ENCODE peak calls at places on chromosome 9, in six cellular contexts. One of them, this sample, is unnamed.

GRCh38 chr9:81819859-81820546 is 108.2 kb upstream of the SPATA31D4 start:
- DNase-seq in tibial nerve: no peak
- DNase-seq in hepatocyte: no peak
- DNase-seq in heart left ventricle: no peak
- DNase-seq in CD4-positive, alpha-beta T cell: no peak
- DNase-seq in heart right ventricle: no peak
- DNase-seq in this sample: no peak

GRCh38 chr9:70816316-70816715 is 305.1 kb downstream of the TRPM3 start:
- DNase-seq in tibial nerve: no peak
- DNase-seq in hepatocyte: no peak
- DNase-seq in heart left ventricle: no peak
- DNase-seq in CD4-positive, alpha-beta T cell: no peak
- DNase-seq in heart right ventricle: no peak
- DNase-seq in this sample: no peak

GRCh38 chr9:71910602-71911060 is 362 bp downstream of the ABHD17B start:
- DNase-seq in tibial nerve: no peak
- DNase-seq in hepatocyte: peak
- DNase-seq in heart left ventricle: no peak
- DNase-seq in CD4-positive, alpha-beta T cell: no peak
- DNase-seq in heart right ventricle: no peak
- DNase-seq in this sample: peak

GRCh38 chr9:137602661-137603060 is 2.8 kb upstream of the ARRDC1 start:
- DNase-seq in tibial nerve: no peak
- DNase-seq in hepatocyte: peak
- DNase-seq in heart left ventricle: no peak
- DNase-seq in CD4-positive, alpha-beta T cell: no peak
- DNase-seq in heart right ventricle: no peak
- DNase-seq in this sample: no peak

GRCh38 chr9:133449760-133450159 is 10.0 kb upstream of the CACFD1 start:
- DNase-seq in tibial nerve: no peak
- DNase-seq in hepatocyte: peak
- DNase-seq in heart left ventricle: no peak
- DNase-seq in CD4-positive, alpha-beta T cell: no peak
- DNase-seq in heart right ventricle: no peak
- DNase-seq in this sample: peak

GRCh38 chr9:108951578-108951977 is 17.4 kb downstream of the ABITRAM start:
- DNase-seq in tibial nerve: no peak
- DNase-seq in hepatocyte: no peak
- DNase-seq in heart left ventricle: no peak
- DNase-seq in CD4-positive, alpha-beta T cell: no peak
- DNase-seq in heart right ventricle: no peak
- DNase-seq in this sample: no peak

GRCh38 chr9:136163248-136163850 is 41.6 kb downstream of the LHX3 start:
- DNase-seq in tibial nerve: no peak
- DNase-seq in hepatocyte: no peak
- DNase-seq in heart left ventricle: no peak
- DNase-seq in CD4-positive, alpha-beta T cell: no peak
- DNase-seq in heart right ventricle: no peak
- DNase-seq in this sample: no peak

GRCh38 chr9:133888048-133888778 is 103.9 kb downstream of the VAV2 start:
- DNase-seq in tibial nerve: no peak
- DNase-seq in hepatocyte: peak
- DNase-seq in heart left ventricle: no peak
- DNase-seq in CD4-positive, alpha-beta T cell: no peak
- DNase-seq in heart right ventricle: no peak
- DNase-seq in this sample: peak

GRCh38 chr9:79662553-79662956 is 90.8 kb downstream of the TLE4 start:
- DNase-seq in tibial nerve: no peak
- DNase-seq in hepatocyte: no peak
- DNase-seq in heart left ventricle: no peak
- DNase-seq in CD4-positive, alpha-beta T cell: no peak
- DNase-seq in heart right ventricle: no peak
- DNase-seq in this sample: no peak

GRCh38 chr9:133042676-133043075 is 11.9 kb downstream of the GTF3C5 start:
- DNase-seq in tibial nerve: no peak
- DNase-seq in hepatocyte: no peak
- DNase-seq in heart left ventricle: no peak
- DNase-seq in CD4-positive, alpha-beta T cell: no peak
- DNase-seq in heart right ventricle: no peak
- DNase-seq in this sample: no peak

GRCh38 chr9:96344458-96345180 is 38.9 kb downstream of the SLC35D2 start:
- DNase-seq in tibial nerve: peak
- DNase-seq in hepatocyte: peak
- DNase-seq in heart left ventricle: peak
- DNase-seq in CD4-positive, alpha-beta T cell: no peak
- DNase-seq in heart right ventricle: peak
- DNase-seq in this sample: peak

GRCh38 chr9:96299823-96300222 is 2.2 kb downstream of the HSD17B3 start:
- DNase-seq in tibial nerve: no peak
- DNase-seq in hepatocyte: no peak
- DNase-seq in heart left ventricle: no peak
- DNase-seq in CD4-positive, alpha-beta T cell: no peak
- DNase-seq in heart right ventricle: no peak
- DNase-seq in this sample: peak

GRCh38 chr9:121842612-121842978 is 191.2 kb downstream of the DAB2IP start:
- DNase-seq in tibial nerve: no peak
- DNase-seq in hepatocyte: peak
- DNase-seq in heart left ventricle: no peak
- DNase-seq in CD4-positive, alpha-beta T cell: no peak
- DNase-seq in heart right ventricle: no peak
- DNase-seq in this sample: no peak

GRCh38 chr9:17962747-17963146 is 383.9 kb downstream of the SH3GL2 start:
- DNase-seq in tibial nerve: no peak
- DNase-seq in hepatocyte: no peak
- DNase-seq in heart left ventricle: no peak
- DNase-seq in CD4-positive, alpha-beta T cell: no peak
- DNase-seq in heart right ventricle: no peak
- DNase-seq in this sample: no peak

GRCh38 chr9:8817335-8817734 is 1017.8 kb upstream of the DMAC1 start:
- DNase-seq in tibial nerve: no peak
- DNase-seq in hepatocyte: no peak
- DNase-seq in heart left ventricle: no peak
- DNase-seq in CD4-positive, alpha-beta T cell: no peak
- DNase-seq in heart right ventricle: no peak
- DNase-seq in this sample: no peak

GRCh38 chr9:113955076-113955752 is 79.1 kb downstream of the ZNF618 start:
- DNase-seq in tibial nerve: no peak
- DNase-seq in hepatocyte: no peak
- DNase-seq in heart left ventricle: no peak
- DNase-seq in CD4-positive, alpha-beta T cell: no peak
- DNase-seq in heart right ventricle: no peak
- DNase-seq in this sample: no peak

GRCh38 chr9:122372856-122373845 is 2.3 kb downstream of the PTGS1 start:
- DNase-seq in tibial nerve: no peak
- DNase-seq in hepatocyte: no peak
- DNase-seq in heart left ventricle: no peak
- DNase-seq in CD4-positive, alpha-beta T cell: no peak
- DNase-seq in heart right ventricle: no peak
- DNase-seq in this sample: no peak

GRCh38 chr9:33884856-33885701 is 68.1 kb downstream of the UBE2R2 start:
- DNase-seq in tibial nerve: no peak
- DNase-seq in hepatocyte: peak
- DNase-seq in heart left ventricle: no peak
- DNase-seq in CD4-positive, alpha-beta T cell: no peak
- DNase-seq in heart right ventricle: no peak
- DNase-seq in this sample: no peak

GRCh38 chr9:92378825-92379535 is 25.4 kb downstream of the OGN start:
- DNase-seq in tibial nerve: no peak
- DNase-seq in hepatocyte: peak
- DNase-seq in heart left ventricle: no peak
- DNase-seq in CD4-positive, alpha-beta T cell: no peak
- DNase-seq in heart right ventricle: no peak
- DNase-seq in this sample: no peak

GRCh38 chr9:101366038-101366756 is 18.6 kb downstream of the BAAT start:
- DNase-seq in tibial nerve: no peak
- DNase-seq in hepatocyte: peak
- DNase-seq in heart left ventricle: no peak
- DNase-seq in CD4-positive, alpha-beta T cell: no peak
- DNase-seq in heart right ventricle: no peak
- DNase-seq in this sample: no peak

GRCh38 chr9:129776938-129777768 is 24.3 kb upstream of the PTGES start:
- DNase-seq in tibial nerve: peak
- DNase-seq in hepatocyte: peak
- DNase-seq in heart left ventricle: peak
- DNase-seq in CD4-positive, alpha-beta T cell: no peak
- DNase-seq in heart right ventricle: peak
- DNase-seq in this sample: peak

GRCh38 chr9:31355965-31356364 is 1028.5 kb upstream of the ACO1 start:
- DNase-seq in tibial nerve: no peak
- DNase-seq in hepatocyte: no peak
- DNase-seq in heart left ventricle: no peak
- DNase-seq in CD4-positive, alpha-beta T cell: no peak
- DNase-seq in heart right ventricle: no peak
- DNase-seq in this sample: no peak

GRCh38 chr9:107929439-107929838 is 439.9 kb upstream of the KLF4 start:
- DNase-seq in tibial nerve: peak
- DNase-seq in hepatocyte: peak
- DNase-seq in heart left ventricle: peak
- DNase-seq in CD4-positive, alpha-beta T cell: no peak
- DNase-seq in heart right ventricle: peak
- DNase-seq in this sample: no peak

GRCh38 chr9:126160067-126160853 is 166.4 kb upstream of the MVB12B start:
- DNase-seq in tibial nerve: no peak
- DNase-seq in hepatocyte: no peak
- DNase-seq in heart left ventricle: peak
- DNase-seq in CD4-positive, alpha-beta T cell: no peak
- DNase-seq in heart right ventricle: no peak
- DNase-seq in this sample: no peak

GRCh38 chr9:6567140-6567591 is 78.4 kb downstream of the GLDC start:
- DNase-seq in tibial nerve: no peak
- DNase-seq in hepatocyte: no peak
- DNase-seq in heart left ventricle: no peak
- DNase-seq in CD4-positive, alpha-beta T cell: no peak
- DNase-seq in heart right ventricle: no peak
- DNase-seq in this sample: peak

GRCh38 chr9:127761061-127761460 is 17.4 kb downstream of the SH2D3C start:
- DNase-seq in tibial nerve: no peak
- DNase-seq in hepatocyte: no peak
- DNase-seq in heart left ventricle: no peak
- DNase-seq in CD4-positive, alpha-beta T cell: no peak
- DNase-seq in heart right ventricle: no peak
- DNase-seq in this sample: no peak
- H3K27ac ChIP-seq in tibial nerve: no peak
- H3K27ac ChIP-seq in hepatocyte: no peak
- H3K27ac ChIP-seq in heart left ventricle: peak
- H3K27ac ChIP-seq in CD4-positive, alpha-beta T cell: no peak
- H3K27ac ChIP-seq in heart right ventricle: peak
- H3K27ac ChIP-seq in this sample: no peak

GRCh38 chr9:124521142-124521541 is 13.9 kb upstream of the NR5A1 start:
- DNase-seq in tibial nerve: no peak
- DNase-seq in hepatocyte: no peak
- DNase-seq in heart left ventricle: no peak
- DNase-seq in CD4-positive, alpha-beta T cell: no peak
- DNase-seq in heart right ventricle: no peak
- DNase-seq in this sample: no peak

GRCh38 chr9:124517600-124517999 is 10.4 kb upstream of the NR5A1 start:
- DNase-seq in tibial nerve: no peak
- DNase-seq in hepatocyte: no peak
- DNase-seq in heart left ventricle: no peak
- DNase-seq in CD4-positive, alpha-beta T cell: no peak
- DNase-seq in heart right ventricle: no peak
- DNase-seq in this sample: no peak

GRCh38 chr9:124514874-124515273 is 7.7 kb upstream of the NR5A1 start:
- DNase-seq in tibial nerve: no peak
- DNase-seq in hepatocyte: no peak
- DNase-seq in heart left ventricle: no peak
- DNase-seq in CD4-positive, alpha-beta T cell: no peak
- DNase-seq in heart right ventricle: no peak
- DNase-seq in this sample: no peak

GRCh38 chr9:124520206-124520596 is 13.0 kb upstream of the NR5A1 start:
- DNase-seq in tibial nerve: no peak
- DNase-seq in hepatocyte: no peak
- DNase-seq in heart left ventricle: no peak
- DNase-seq in CD4-positive, alpha-beta T cell: no peak
- DNase-seq in heart right ventricle: no peak
- DNase-seq in this sample: no peak

DNA sequence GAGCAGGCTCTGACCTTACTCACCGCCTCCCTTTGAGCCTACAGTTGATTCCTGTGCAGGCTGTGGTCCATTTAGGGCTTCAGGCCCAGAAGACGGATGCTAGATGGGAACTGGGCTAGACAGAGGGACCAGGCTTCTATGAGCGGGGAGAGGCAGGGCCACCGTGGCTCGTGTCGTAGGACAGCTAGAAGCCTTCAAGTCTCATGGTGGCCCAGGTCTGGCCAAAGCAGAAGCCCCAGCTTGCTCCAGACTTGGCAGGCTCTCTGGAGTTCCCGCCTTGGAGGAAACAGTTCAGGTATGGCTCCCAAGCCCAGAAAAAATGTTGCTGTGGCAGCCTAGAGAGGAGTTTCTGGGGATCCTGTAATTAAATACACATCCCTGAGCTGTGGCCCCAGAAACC is 10.9 kb upstream of the NR5A1 start:
- DNase-seq in tibial nerve: no peak
- DNase-seq in hepatocyte: no peak
- DNase-seq in heart left ventricle: no peak
- DNase-seq in CD4-positive, alpha-beta T cell: no peak
- DNase-seq in heart right ventricle: no peak
- DNase-seq in this sample: no peak
- H3K27ac ChIP-seq in tibial nerve: no peak
- H3K27ac ChIP-seq in hepatocyte: no peak
- H3K27ac ChIP-seq in heart left ventricle: no peak
- H3K27ac ChIP-seq in CD4-positive, alpha-beta T cell: no peak
- H3K27ac ChIP-seq in heart right ventricle: no peak
- H3K27ac ChIP-seq in this sample: no peak

DNA sequence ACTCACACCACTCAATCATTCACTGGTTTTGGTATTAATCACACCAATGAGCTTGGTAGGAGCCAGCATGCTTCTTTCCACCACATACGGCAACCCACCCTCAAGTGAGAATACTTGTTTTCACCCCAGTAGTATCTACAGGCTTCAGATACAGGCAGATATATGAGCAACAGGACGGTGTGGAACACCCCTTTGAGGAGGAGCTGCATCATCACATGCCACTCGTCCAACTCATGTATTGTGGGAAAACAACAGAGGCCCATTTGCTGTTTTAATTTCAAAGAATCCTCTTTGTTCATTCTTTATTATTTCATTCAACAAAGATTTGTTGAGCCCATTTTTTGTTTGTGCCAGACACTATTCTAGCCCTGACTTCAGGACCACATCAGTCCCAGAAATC is 46.0 kb downstream of the RORB start:
- DNase-seq in tibial nerve: no peak
- DNase-seq in hepatocyte: no peak
- DNase-seq in heart left ventricle: no peak
- DNase-seq in CD4-positive, alpha-beta T cell: no peak
- DNase-seq in heart right ventricle: no peak
- DNase-seq in this sample: no peak
- H3K27ac ChIP-seq in tibial nerve: no peak
- H3K27ac ChIP-seq in hepatocyte: no peak
- H3K27ac ChIP-seq in heart left ventricle: no peak
- H3K27ac ChIP-seq in CD4-positive, alpha-beta T cell: no peak
- H3K27ac ChIP-seq in heart right ventricle: no peak
- H3K27ac ChIP-seq in this sample: no peak

GRCh38 chr9:120579139-120579749 is 723 bp downstream of the CDK5RAP2 start:
- DNase-seq in tibial nerve: no peak
- DNase-seq in hepatocyte: peak
- DNase-seq in heart left ventricle: no peak
- DNase-seq in CD4-positive, alpha-beta T cell: no peak
- DNase-seq in heart right ventricle: no peak
- DNase-seq in this sample: peak
- H3K27ac ChIP-seq in tibial nerve: no peak
- H3K27ac ChIP-seq in hepatocyte: peak
- H3K27ac ChIP-seq in heart left ventricle: peak
- H3K27ac ChIP-seq in CD4-positive, alpha-beta T cell: peak
- H3K27ac ChIP-seq in heart right ventricle: peak
- H3K27ac ChIP-seq in this sample: peak